ENCODE peak calls at places on chromosomes 2 and 18, in eight cellular contexts. O, B, Z, K, H, J, T and P are unnamed samples.

GRCh38 chr2:17223171-17223570 is 295.1 kb downstream of the RAD51AP2 start:
- DNase-seq in Z (no peak), K (no peak), O (no peak), T (no peak), B (no peak), H (no peak), J (no peak), P (no peak)

GRCh38 chr2:220521591-220521990 is 894.2 kb downstream of the SLC4A3 start:
- DNase-seq in H (no peak), Z (no peak), B (no peak), K (no peak), T (no peak), J (no peak), O (no peak), P (no peak)

GRCh38 chr2:70420005-70420580 is 118.2 kb upstream of the FAM136A start:
- DNase-seq in K (no peak), B (no peak), H (no peak), J (no peak), Z (no peak), T (no peak), O (peak), P (no peak)

GRCh38 chr2:163347982-163348842 is 387.6 kb downstream of the FIGN start:
- DNase-seq in J (peak), B (no peak), O (no peak), Z (no peak), K (peak), T (peak), H (peak), P (peak)

GRCh38 chr2:164030623-164031022 is 294.8 kb upstream of the FIGN start:
- DNase-seq in J (no peak), T (no peak), K (no peak), H (no peak), Z (no peak), B (no peak), O (no peak), P (no peak)

GRCh38 chr18:8607776-8608682 is 1.2 kb upstream of the RAB12 start:
- DNase-seq in Z (no peak), B (no peak), J (no peak), O (no peak), K (no peak), T (no peak), H (no peak), P (no peak)

GRCh38 chr18:36812686-36813085 is 16.1 kb downstream of the TPGS2 start:
- DNase-seq in Z (no peak), K (no peak), H (no peak), J (no peak), B (no peak), T (no peak), O (no peak), P (no peak)

GRCh38 chr2:207330912-207331311 is 165.2 kb upstream of the KLF7 start:
- DNase-seq in K (no peak), J (peak), O (peak), Z (peak), B (peak), H (peak), T (no peak), P (peak)

GRCh38 chr2:120722603-120723421 is 12.9 kb upstream of the GLI2 start:
- DNase-seq in H (peak), Z (no peak), J (peak), O (no peak), B (no peak), T (no peak), K (no peak), P (no peak)

GRCh38 chr2:235026649-235027557 is 75.1 kb downstream of the SH3BP4 start:
- DNase-seq in J (peak), T (peak), Z (no peak), B (no peak), H (peak), O (no peak), K (peak), P (peak)

GRCh38 chr2:119826370-119826961 is 66.7 kb downstream of the PTPN4 start:
- DNase-seq in O (no peak), Z (peak), K (no peak), T (no peak), J (peak), H (peak), B (no peak), P (peak)

GRCh38 chr2:239222346-239223028 is 178.3 kb downstream of the HDAC4 start:
- DNase-seq in Z (no peak), B (no peak), O (no peak), J (no peak), H (no peak), T (no peak), K (no peak), P (no peak)

GRCh38 chr2:65504814-65505697 is 72.7 kb upstream of the SPRED2 start:
- DNase-seq in O (no peak), J (peak), B (no peak), H (no peak), K (no peak), Z (no peak), T (no peak), P (peak)

GRCh38 chr2:232231514-232231913 is 147.0 kb upstream of the ALPP start:
- DNase-seq in J (no peak), T (no peak), B (peak), K (no peak), O (no peak), Z (no peak), H (no peak), P (no peak)

GRCh38 chr2:146246017-146246733 is 1598.7 kb upstream of the ACVR2A start:
- DNase-seq in O (no peak), Z (no peak), K (no peak), B (no peak), T (no peak), H (no peak), J (peak), P (no peak)

GRCh38 chr2:43269074-43269572 is 42.7 kb upstream of the ZFP36L2 start:
- DNase-seq in B (no peak), K (peak), J (no peak), H (peak), O (no peak), Z (no peak), T (peak), P (no peak)

GRCh38 chr2:164599954-164600589 is 21.2 kb downstream of the GRB14 start:
- DNase-seq in T (no peak), Z (no peak), K (no peak), O (peak), J (peak), H (peak), B (no peak), P (peak)

GRCh38 chr2:126811101-126811500 is 87.6 kb upstream of the TEX51 start:
- DNase-seq in O (no peak), B (no peak), K (no peak), H (no peak), J (no peak), T (no peak), Z (no peak), P (no peak)

GRCh38 chr18:47184419-47185050 is 8.4 kb upstream of the IER3IP1 start:
- DNase-seq in J (no peak), T (no peak), O (no peak), H (peak), Z (no peak), K (no peak), B (no peak), P (no peak)

GRCh38 chr2:48173141-48173540 is 266.8 kb upstream of the FBXO11 start:
- DNase-seq in J (peak), B (no peak), H (no peak), K (no peak), T (no peak), O (no peak), Z (no peak), P (peak)

GRCh38 chr2:214765180-214765579 is 44.3 kb downstream of the BARD1 start:
- DNase-seq in T (no peak), B (no peak), J (no peak), O (no peak), K (no peak), H (no peak), Z (no peak), P (no peak)

GRCh38 chr2:74648009-74648443 is at the start of gene M1AP:
- DNase-seq in T (peak), H (no peak), K (peak), B (peak), O (no peak), J (no peak), Z (peak), P (no peak)

GRCh38 chr2:114426111-114426510 is 16.3 kb upstream of the DPP10 start:
- DNase-seq in O (no peak), H (no peak), J (no peak), B (no peak), K (no peak), T (no peak), Z (no peak), P (no peak)

GRCh38 chr2:181876614-181877063 is 14.9 kb upstream of the ITPRID2 start:
- DNase-seq in K (no peak), Z (no peak), H (peak), T (no peak), B (no peak), J (peak), O (no peak), P (peak)

GRCh38 chr18:44823782-44824181 is 143.1 kb downstream of the SETBP1 start:
- DNase-seq in J (peak), K (no peak), B (no peak), Z (no peak), T (no peak), O (no peak), H (peak), P (peak)

GRCh38 chr2:102514061-102514785 is 41.2 kb downstream of the SLC9A4 start:
- DNase-seq in Z (no peak), H (peak), J (peak), T (no peak), K (no peak), B (no peak), O (no peak), P (peak)